ENCODE peak calls at places on chromosomes 3 and 15, in ten cellular contexts. H is heart left ventricle; E is stimulated activated CD4-positive, alpha-beta T cell treated with anti-CD3 and anti-CD28 coated beads, Interleukin-2, amount 100 ng/mL, for 48 hours; J is stimulated activated CD8-positive, alpha-beta memory T cell treated with anti-CD3 and anti-CD28 coated beads, Interleukin-4, amount 100 ng/mL, for 24 hours; D is CD8-positive, alpha-beta T cell; S is tibial artery; R is thoracic aorta; U is CD14-positive monocyte; V is B cell; Z is uterus. Q is an unnamed sample.

GRCh38 chr15:63380151-63380827 is 1.4 kb downstream of the CA12 start:
- DNase-seq in H (no peak), E (no peak), J (no peak), D (no peak), S (no peak), R (no peak), U (no peak), V (no peak), Z (no peak), Q (no peak)

GRCh38 chr15:87874896-87875661 is 381.5 kb downstream of the NTRK3 start:
- DNase-seq in H (peak; percentile 54), E (no peak), J (no peak), D (no peak), S (no peak), R (no peak), U (no peak), V (no peak), Z (no peak), Q (no peak)

GRCh38 chr15:67884514-67885225 is 44.8 kb upstream of the RNU6-1 start:
- DNase-seq in H (peak; percentile 92), E (peak; percentile 42), J (peak; percentile 38), D (peak; percentile 64), S (peak; percentile 92), R (peak; percentile 25), U (no peak), V (peak; percentile 54), Z (peak; percentile 89), Q (no peak)

GRCh38 chr3:173395073-173395411 is 2.5 kb upstream of the NLGN1 start:
- DNase-seq in H (no peak), E (no peak), J (no peak), D (no peak), S (no peak), R (no peak), U (no peak), V (no peak), Z (no peak), Q (no peak)

GRCh38 chr3:127694467-127695215 is 21.9 kb downstream of the ABTB1 start:
- DNase-seq in H (peak; percentile 81), E (no peak), J (no peak), D (peak; percentile 70), S (peak; percentile 73), R (no peak), U (no peak), V (no peak), Z (no peak), Q (no peak)

GRCh38 chr3:163657088-163657487 is 1421.2 kb downstream of the SI start:
- DNase-seq in H (no peak), E (no peak), J (no peak), D (no peak), S (no peak), R (no peak), U (no peak), V (no peak), Z (no peak), Q (no peak)

GRCh38 chr3:116259984-116260383 is 185.3 kb downstream of the LSAMP start:
- DNase-seq in H (no peak), E (no peak), J (no peak), D (no peak), S (no peak), R (no peak), U (no peak), V (no peak), Z (no peak), Q (no peak)

GRCh38 chr15:73866881-73867410 is 6.4 kb upstream of the TBC1D21 start:
- DNase-seq in H (no peak), E (no peak), J (no peak), D (no peak), S (peak; percentile 23), R (no peak), U (no peak), V (no peak), Z (no peak), Q (no peak)

Q was measured in SIG-M5.